ENCODE peak calls at places on chromosomes 2 and 18, in four cellular contexts. Z, K, D and R are unnamed samples.
A peak's percentile ranks its signal among the peaks of the same experiment; 100 is the strongest.

GRCh38 chr2:240579771-240580614 is 6.5 kb upstream of the CAPN10 start:
- DNase-seq in Z (no peak), D (no peak), K (no peak), R (no peak)

GRCh38 chr2:173164361-173164760 is 88.7 kb downstream of the MAP3K20 start:
- DNase-seq in Z (no peak), D (no peak), K (no peak), R (no peak)

GRCh38 chr2:10265328-10266132 is 37.2 kb upstream of the HPCAL1 start:
- DNase-seq in Z (no peak), K (no peak), D (no peak), R (no peak)

GRCh38 chr2:182144780-182145170 is 159.1 kb downstream of the PPP1R1C start:
- DNase-seq in Z (no peak), D (peak; percentile 45), K (no peak), R (no peak)

GRCh38 chr2:241261628-241262027 is 53.8 kb downstream of the HDLBP start:
- DNase-seq in K (no peak), D (no peak), Z (no peak), R (no peak)

GRCh38 chr2:26752636-26753035 is 11.4 kb upstream of the SLC35F6 start:
- DNase-seq in D (peak; percentile 73), K (no peak), Z (no peak), R (no peak)

GRCh38 chr2:134504586-134505336 is 214.0 kb downstream of the TMEM163 start:
- DNase-seq in Z (no peak), K (no peak), D (no peak), R (no peak)

GRCh38 chr18:56298935-56299334 is 339.5 kb downstream of the TXNL1 start:
- DNase-seq in K (no peak), D (no peak), Z (no peak), R (no peak)

GRCh38 chr2:97747285-97747684 is 33.9 kb downstream of the ZAP70 start:
- DNase-seq in Z (no peak), D (no peak), K (no peak), R (peak; percentile 62)

GRCh38 chr18:48840491-48840877 is 110.3 kb downstream of the SMAD7 start:
- DNase-seq in K (peak; percentile 26), Z (peak; percentile 43), D (no peak), R (peak; percentile 41)

GRCh38 chr2:72863046-72863445 is 24.2 kb upstream of the SPR start:
- DNase-seq in K (no peak), Z (no peak), D (no peak), R (no peak)

GRCh38 chr18:77065221-77065981 is 67.2 kb downstream of the MBP start:
- DNase-seq in Z (no peak), K (no peak), D (no peak), R (no peak)

GRCh38 chr2:73289304-73289703 is 4.0 kb downstream of the EGR4 start:
- DNase-seq in K (no peak), Z (no peak), D (no peak), R (no peak)

GRCh38 chr2:63192889-63193778 is 142.5 kb downstream of the OTX1 start:
- DNase-seq in K (peak; percentile 25), Z (no peak), D (no peak), R (no peak)

GRCh38 chr2:6929196-6929874 is 12.1 kb downstream of the RNF144A start:
- DNase-seq in D (no peak), K (no peak), Z (no peak), R (no peak)

GRCh38 chr2:102433973-102434654 is 11.2 kb downstream of the IL18RAP start:
- DNase-seq in Z (no peak), K (no peak), D (no peak), R (no peak)

GRCh38 chr2:37786153-37786809 is 114.8 kb upstream of the CDC42EP3 start:
- DNase-seq in Z (no peak), K (no peak), D (peak; percentile 58), R (no peak)

GRCh38 chr2:66888791-66889631 is 454.1 kb downstream of the MEIS1 start:
- DNase-seq in Z (no peak), D (peak; percentile 72), K (no peak), R (no peak)